ENCODE peak calls at places on chromosomes 12 and 14, in four cellular contexts. One of them, this sample, is unnamed.

GRCh38 chr12:12776261-12776660 is 9.2 kb upstream of the APOLD1 start:
- DNase-seq in IMR-90: peak
- DNase-seq in H9: no peak
- DNase-seq in H1: no peak
- DNase-seq in this sample: peak

GRCh38 chr12:103093499-103094106 is 136.1 kb downstream of the ASCL1 start:
- DNase-seq in IMR-90: no peak
- DNase-seq in H9: no peak
- DNase-seq in H1: no peak
- DNase-seq in this sample: peak

GRCh38 chr12:119397540-119397939 is 63.0 kb downstream of the CCDC60 start:
- DNase-seq in IMR-90: no peak
- DNase-seq in H9: no peak
- DNase-seq in H1: no peak
- DNase-seq in this sample: no peak

GRCh38 chr12:92226036-92226661 is 80.5 kb upstream of the BTG1 start:
- DNase-seq in IMR-90: peak
- DNase-seq in H9: no peak
- DNase-seq in H1: no peak
- DNase-seq in this sample: no peak

GRCh38 chr12:53659011-53659551 is 16.8 kb downstream of the ATP5MC2 start:
- DNase-seq in IMR-90: peak
- DNase-seq in H9: no peak
- DNase-seq in H1: no peak
- DNase-seq in this sample: peak

GRCh38 chr12:100964026-100964425 is 169.4 kb downstream of the ANO4 start:
- DNase-seq in IMR-90: no peak
- DNase-seq in H9: no peak
- DNase-seq in H1: no peak
- DNase-seq in this sample: no peak

GRCh38 chr12:121786441-121786825 is 7.1 kb downstream of the RHOF start:
- DNase-seq in IMR-90: peak
- DNase-seq in H9: no peak
- DNase-seq in H1: no peak
- DNase-seq in this sample: peak

GRCh38 chr14:22536853-22537338 is 52.1 kb downstream of the DAD1 start:
- DNase-seq in IMR-90: peak
- DNase-seq in H9: no peak
- DNase-seq in H1: no peak
- DNase-seq in this sample: peak

GRCh38 chr14:99213101-99213500 is 58.9 kb downstream of the BCL11B start:
- DNase-seq in IMR-90: no peak
- DNase-seq in H9: no peak
- DNase-seq in H1: no peak
- DNase-seq in this sample: no peak

GRCh38 chr14:89899917-89900680 is 54.4 kb downstream of the EFCAB11 start:
- DNase-seq in IMR-90: peak
- DNase-seq in H9: no peak
- DNase-seq in H1: no peak
- DNase-seq in this sample: peak

GRCh38 chr12:76976777-76977465 is 88.4 kb downstream of the E2F7 start:
- DNase-seq in IMR-90: no peak
- DNase-seq in H9: no peak
- DNase-seq in H1: no peak
- DNase-seq in this sample: no peak

GRCh38 chr12:112422531-112422930 is 3.8 kb downstream of the PTPN11 start:
- DNase-seq in IMR-90: no peak
- DNase-seq in H9: no peak
- DNase-seq in H1: no peak
- DNase-seq in this sample: peak

GRCh38 chr12:130872179-130873096 is 572 bp downstream of the RAN start:
- DNase-seq in IMR-90: no peak
- DNase-seq in H9: no peak
- DNase-seq in H1: no peak
- DNase-seq in this sample: no peak

GRCh38 chr14:68444449-68445168 is 348.3 kb downstream of the ZFP36L1 start:
- DNase-seq in IMR-90: peak
- DNase-seq in H9: no peak
- DNase-seq in H1: no peak
- DNase-seq in this sample: no peak

GRCh38 chr14:25150934-25151790 is 101.2 kb upstream of the STXBP6 start:
- DNase-seq in IMR-90: peak
- DNase-seq in H9: no peak
- DNase-seq in H1: no peak
- DNase-seq in this sample: peak

GRCh38 chr12:119459481-119459880 is 125.0 kb downstream of the CCDC60 start:
- DNase-seq in IMR-90: no peak
- DNase-seq in H9: no peak
- DNase-seq in H1: no peak
- DNase-seq in this sample: peak

DNA sequence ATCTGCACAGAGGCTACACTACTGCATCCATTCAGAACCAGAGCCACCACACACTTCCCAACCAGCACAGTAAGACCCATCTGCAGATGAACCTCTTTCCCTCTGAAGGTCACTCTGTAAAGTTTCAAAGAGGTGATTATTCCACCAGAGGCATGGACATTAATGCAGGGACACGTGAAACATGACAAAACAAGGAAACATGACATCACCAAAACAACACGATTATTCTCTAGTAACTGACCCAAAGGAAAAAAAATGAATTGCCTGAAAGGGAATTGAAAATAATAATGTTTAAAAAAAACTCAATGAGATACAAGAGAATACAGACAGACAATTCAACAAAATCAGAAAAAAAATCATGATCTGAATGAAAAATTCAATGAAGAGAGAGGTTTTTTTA is 139.1 kb downstream of the RERGL start:
- DNase-seq in IMR-90: no peak
- DNase-seq in H9: no peak
- DNase-seq in H1: no peak
- DNase-seq in this sample: no peak
- H3K56ac ChIP-seq in IMR-90: no peak
- H3K56ac ChIP-seq in H9: no peak
- H3K56ac ChIP-seq in H1: no peak
- H3K56ac ChIP-seq in this sample: no peak

DNA sequence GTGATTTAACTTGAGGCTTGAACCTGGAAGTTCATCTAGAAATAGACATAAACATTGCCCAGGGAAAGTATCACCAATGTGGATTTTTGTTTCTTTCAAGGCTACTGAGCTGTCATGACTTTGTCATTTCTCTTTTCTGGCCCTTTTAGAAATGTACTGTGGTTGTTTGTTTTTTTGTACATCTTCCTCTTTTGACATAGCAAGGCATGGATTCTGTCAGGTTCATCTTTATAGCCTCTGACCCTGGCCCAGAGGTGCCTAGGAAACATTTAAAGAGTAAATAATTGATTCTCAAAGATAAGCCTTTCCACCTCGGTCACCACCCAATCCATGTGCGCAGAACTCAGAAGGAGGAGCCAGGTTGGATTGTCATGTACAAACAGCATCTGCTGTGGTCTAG is 8.6 kb downstream of the CHST11 start:
- DNase-seq in IMR-90: no peak
- DNase-seq in H9: no peak
- DNase-seq in H1: no peak
- DNase-seq in this sample: no peak
- H3K4me2 ChIP-seq in IMR-90: no peak
- H3K4me2 ChIP-seq in H9: no peak
- H3K4me2 ChIP-seq in H1: no peak
- H3K4me2 ChIP-seq in this sample: no peak

DNA sequence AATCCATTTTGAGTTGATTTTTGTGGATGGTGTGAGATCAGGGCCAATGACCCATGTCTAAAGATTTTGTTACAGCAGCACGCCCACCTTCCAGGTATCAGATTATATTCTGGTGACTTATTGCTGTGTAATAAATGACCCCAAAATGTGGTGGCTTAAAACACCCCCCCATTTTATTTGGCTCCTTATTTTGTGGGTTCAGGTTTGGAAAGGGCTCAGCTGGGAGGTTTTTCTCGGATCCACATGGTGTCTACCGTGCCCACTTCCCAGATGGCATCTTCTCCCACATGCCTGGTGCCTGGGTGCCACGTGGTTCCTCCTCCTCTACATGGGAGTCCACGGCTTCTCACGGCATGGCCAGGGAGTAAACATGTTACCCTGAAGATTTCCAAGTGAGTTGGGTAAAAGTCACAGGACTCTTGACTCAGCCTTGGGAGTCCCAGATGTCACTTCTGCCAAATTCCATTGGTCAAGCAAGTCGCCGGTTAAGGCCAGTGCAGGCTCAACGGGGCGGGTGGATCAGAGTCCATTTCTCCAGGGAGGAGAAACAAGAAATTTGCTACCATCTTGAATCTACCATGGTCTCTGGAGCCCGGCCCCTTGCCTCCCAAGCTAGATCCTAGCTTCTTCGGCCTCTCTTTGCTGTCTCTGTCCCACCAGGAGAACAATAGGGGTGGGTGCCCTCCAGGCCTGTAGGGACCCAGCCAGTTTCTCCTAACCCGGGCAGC is 214.3 kb downstream of the KIF26A start:
- DNase-seq in IMR-90: no peak
- DNase-seq in H9: peak
- DNase-seq in H1: no peak
- DNase-seq in this sample: no peak
- H3K56ac ChIP-seq in IMR-90: no peak
- H3K56ac ChIP-seq in H9: no peak
- H3K56ac ChIP-seq in H1: no peak
- H3K56ac ChIP-seq in this sample: no peak

GRCh38 chr14:96085369-96085768 is 46.2 kb downstream of the C14orf132 start:
- DNase-seq in IMR-90: no peak
- DNase-seq in H9: no peak
- DNase-seq in H1: no peak
- DNase-seq in this sample: no peak
- H3K4me2 ChIP-seq in IMR-90: no peak
- H3K4me2 ChIP-seq in H9: no peak
- H3K4me2 ChIP-seq in H1: no peak
- H3K4me2 ChIP-seq in this sample: no peak

GRCh38 chr14:86481105-86481504 is 951.2 kb downstream of the FLRT2 start:
- DNase-seq in IMR-90: peak
- DNase-seq in H9: no peak
- DNase-seq in H1: no peak
- DNase-seq in this sample: peak
- H3K56ac ChIP-seq in IMR-90: no peak
- H3K56ac ChIP-seq in H9: no peak
- H3K56ac ChIP-seq in H1: no peak
- H3K56ac ChIP-seq in this sample: no peak

DNA sequence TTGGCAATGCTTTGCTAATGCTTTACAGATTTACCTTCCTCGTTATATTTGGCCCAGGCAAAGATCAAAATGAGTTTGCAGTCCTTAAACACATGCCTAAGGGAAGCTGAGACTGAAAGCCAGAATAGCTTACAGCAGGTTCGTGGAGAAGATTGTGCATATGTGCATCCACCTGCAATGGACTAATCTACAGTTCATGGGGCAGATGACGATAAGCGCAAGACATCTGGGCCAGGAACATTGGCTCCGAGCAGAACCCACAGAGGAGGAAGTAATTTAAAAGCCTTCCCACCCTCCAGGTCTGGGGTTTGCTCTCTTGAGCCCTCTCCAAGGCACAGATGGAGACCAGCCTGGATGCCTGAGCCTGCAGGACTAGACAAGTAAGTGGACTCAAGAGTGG is 99.3 kb downstream of the NINJ2 start:
- DNase-seq in IMR-90: no peak
- DNase-seq in H9: no peak
- DNase-seq in H1: no peak
- DNase-seq in this sample: no peak
- H3K4me2 ChIP-seq in IMR-90: no peak
- H3K4me2 ChIP-seq in H9: no peak
- H3K4me2 ChIP-seq in H1: no peak
- H3K4me2 ChIP-seq in this sample: no peak

GRCh38 chr12:6186114-6186827 is 13.9 kb upstream of the CD9 start:
- DNase-seq in IMR-90: no peak
- DNase-seq in H9: no peak
- DNase-seq in H1: no peak
- DNase-seq in this sample: no peak

GRCh38 chr12:6181583-6182278 is 18.5 kb upstream of the CD9 start:
- DNase-seq in IMR-90: no peak
- DNase-seq in H9: peak
- DNase-seq in H1: no peak
- DNase-seq in this sample: no peak

GRCh38 chr12:6182279-6182898 is 17.8 kb upstream of the CD9 start:
- DNase-seq in IMR-90: peak
- DNase-seq in H9: peak
- DNase-seq in H1: no peak
- DNase-seq in this sample: no peak

GRCh38 chr12:6181166-6181565 is 19.0 kb upstream of the CD9 start:
- DNase-seq in IMR-90: no peak
- DNase-seq in H9: no peak
- DNase-seq in H1: no peak
- DNase-seq in this sample: no peak

GRCh38 chr12:6183689-6184441 is 16.3 kb upstream of the CD9 start:
- DNase-seq in IMR-90: peak
- DNase-seq in H9: no peak
- DNase-seq in H1: no peak
- DNase-seq in this sample: no peak
- H3K56ac ChIP-seq in IMR-90: no peak
- H3K56ac ChIP-seq in H9: no peak
- H3K56ac ChIP-seq in H1: no peak
- H3K56ac ChIP-seq in this sample: no peak

GRCh38 chr12:27919671-27920235 is 52.8 kb downstream of the PTHLH start:
- DNase-seq in IMR-90: no peak
- DNase-seq in H9: no peak
- DNase-seq in H1: no peak
- DNase-seq in this sample: no peak

GRCh38 chr12:27922591-27923139 is 49.9 kb downstream of the PTHLH start:
- DNase-seq in IMR-90: peak
- DNase-seq in H9: no peak
- DNase-seq in H1: no peak
- DNase-seq in this sample: no peak

GRCh38 chr12:27927347-27927746 is 45.2 kb downstream of the PTHLH start:
- DNase-seq in IMR-90: no peak
- DNase-seq in H9: no peak
- DNase-seq in H1: no peak
- DNase-seq in this sample: no peak

GRCh38 chr12:27924350-27925140 is 48.0 kb downstream of the PTHLH start:
- DNase-seq in IMR-90: peak
- DNase-seq in H9: no peak
- DNase-seq in H1: no peak
- DNase-seq in this sample: no peak
- H3K4me2 ChIP-seq in IMR-90: peak
- H3K4me2 ChIP-seq in H9: no peak
- H3K4me2 ChIP-seq in H1: no peak
- H3K4me2 ChIP-seq in this sample: no peak

This sample was measured in mesendoderm.